ENCODE peak calls at places on chromosomes 7 and 10, in seven cellular contexts. F is heart right ventricle, G is left ventricle myocardium inferior, R is thyroid gland, Y is heart left ventricle, J is IMR-90, D is thoracic aorta. A is an unnamed sample.

GRCh38 chr7:24301703-24302102 is 17.7 kb downstream of the NPY start:
- DNase-seq in F (no peak), G (no peak), R (no peak), Y (no peak), J (no peak), D (no peak), A (no peak)

GRCh38 chr7:98091061-98091460 is 15.6 kb upstream of the LMTK2 start:
- DNase-seq in F (no peak), G (no peak), R (no peak), Y (no peak), J (peak; percentile 4), D (no peak), A (no peak)

GRCh38 chr10:79136227-79137005 is 67.7 kb downstream of the ZMIZ1 start:
- DNase-seq in F (no peak), G (no peak), R (no peak), Y (no peak), J (no peak), D (no peak), A (no peak)

GRCh38 chr7:100016209-100016901 is 959 bp downstream of the ZKSCAN1 start:
- DNase-seq in F (no peak), G (no peak), R (no peak), Y (no peak), J (no peak), D (no peak), A (no peak)

GRCh38 chr7:43211276-43211675 is 98.8 kb downstream of the HECW1 start:
- DNase-seq in F (no peak), G (no peak), R (no peak), Y (no peak), J (no peak), D (no peak), A (no peak)

GRCh38 chr7:106952175-106952657 is 87.1 kb downstream of the PIK3CG start:
- DNase-seq in F (no peak), G (no peak), R (no peak), Y (no peak), J (no peak), D (no peak), A (no peak)

GRCh38 chr10:126041804-126042231 is 145.5 kb downstream of the FANK1 start:
- DNase-seq in F (peak; percentile 81), G (peak; percentile 80), R (peak; percentile 95), Y (peak; percentile 91), J (peak; percentile 43), D (peak; percentile 75), A (peak; percentile 94)

GRCh38 chr7:46291064-46291463 is 370.0 kb upstream of the IGFBP3 start:
- DNase-seq in F (no peak), G (no peak), R (no peak), Y (no peak), J (peak; percentile 54), D (no peak), A (no peak)

GRCh38 chr7:45968312-45968711 is 47.2 kb upstream of the IGFBP3 start:
- DNase-seq in F (no peak), G (no peak), R (no peak), Y (no peak), J (no peak), D (no peak), A (no peak)

GRCh38 chr7:99562832-99563231 is 4.4 kb downstream of the ZNF655 start:
- DNase-seq in F (no peak), G (no peak), R (no peak), Y (no peak), J (peak; percentile 100), D (no peak), A (no peak)

GRCh38 chr7:139901411-139901810 is 72.3 kb downstream of the TBXAS1 start:
- DNase-seq in F (no peak), G (no peak), R (no peak), Y (no peak), J (no peak), D (no peak), A (no peak)

GRCh38 chr10:58742141-58742540 is 229.5 kb downstream of the BICC1 start:
- DNase-seq in F (no peak), G (no peak), R (no peak), Y (no peak), J (peak; percentile 35), D (no peak), A (no peak)

GRCh38 chr10:76285012-76285411 is 853.6 kb downstream of the LRMDA start:
- DNase-seq in F (no peak), G (no peak), R (no peak), Y (no peak), J (peak; percentile 88), D (no peak), A (no peak)

GRCh38 chr10:58773351-58773750 is 260.7 kb downstream of the BICC1 start:
- DNase-seq in F (no peak), G (no peak), R (no peak), Y (no peak), J (peak; percentile 48), D (no peak), A (no peak)

GRCh38 chr10:69961168-69961863 is 91.3 kb upstream of the MACROH2A2 start:
- DNase-seq in F (no peak), G (no peak), R (peak; percentile 66), Y (no peak), J (no peak), D (no peak), A (no peak)

GRCh38 chr10:4234661-4235060 is 449.7 kb upstream of the KLF6 start:
- DNase-seq in F (no peak), G (no peak), R (no peak), Y (no peak), J (peak; percentile 21), D (no peak), A (no peak)

GRCh38 chr10:119896061-119896655 is 3.6 kb downstream of the SEC23IP start:
- DNase-seq in F (no peak), G (no peak), R (no peak), Y (no peak), J (peak; percentile 95), D (no peak), A (no peak)

GRCh38 chr7:132145466-132145865 is 430.8 kb downstream of the PLXNA4 start:
- DNase-seq in F (no peak), G (peak; percentile 25), R (no peak), Y (peak; percentile 20), J (peak; percentile 34), D (peak; percentile 61), A (peak; percentile 51)

GRCh38 chr7:101373812-101374612 is 11.3 kb downstream of the COL26A1 start:
- DNase-seq in F (no peak), G (no peak), R (peak; percentile 80), Y (no peak), J (no peak), D (no peak), A (no peak)

GRCh38 chr10:80271416-80271815 is 18.0 kb downstream of the MAT1A start:
- DNase-seq in F (no peak), G (no peak), R (no peak), Y (no peak), J (no peak), D (no peak), A (no peak)

GRCh38 chr7:47500103-47500563 is 81.8 kb downstream of the TNS3 start:
- DNase-seq in F (no peak), G (no peak), R (no peak), Y (no peak), J (no peak), D (no peak), A (no peak)

GRCh38 chr7:39158367-39158766 is 180.7 kb downstream of the POU6F2 start:
- DNase-seq in F (no peak), G (no peak), R (no peak), Y (no peak), J (no peak), D (no peak), A (no peak)

GRCh38 chr7:158176561-158177173 is 411.0 kb downstream of the PTPRN2 start:
- DNase-seq in F (no peak), G (no peak), R (no peak), Y (no peak), J (no peak), D (no peak), A (no peak)
- H3K9me3 ChIP-seq in F (no peaks in the 10 kb centered on the region), G (peaks cover 46% of the 10 kb centered on the region), R (no peaks in the 10 kb centered on the region), Y (no peaks in the 10 kb centered on the region), J (peaks cover 36% of the 10 kb centered on the region), D (peaks cover 6% of the 10 kb centered on the region), A (no peaks in the 10 kb centered on the region)

GRCh38 chr10:99524050-99524666 is 8.6 kb upstream of the NKX2-3 start:
- DNase-seq in F (no peak), G (no peak), R (no peak), Y (no peak), J (no peak), D (no peak), A (no peak)

GRCh38 chr10:99527526-99528255 is 5.1 kb upstream of the NKX2-3 start:
- DNase-seq in F (no peak), G (no peak), R (no peak), Y (no peak), J (no peak), D (no peak), A (no peak)

GRCh38 chr10:99526861-99527504 is 5.8 kb upstream of the NKX2-3 start:
- DNase-seq in F (no peak), G (no peak), R (no peak), Y (no peak), J (no peak), D (no peak), A (no peak)

GRCh38 chr10:99524736-99525380 is 7.9 kb upstream of the NKX2-3 start:
- DNase-seq in F (no peak), G (no peak), R (no peak), Y (no peak), J (no peak), D (no peak), A (no peak)

DNA sequence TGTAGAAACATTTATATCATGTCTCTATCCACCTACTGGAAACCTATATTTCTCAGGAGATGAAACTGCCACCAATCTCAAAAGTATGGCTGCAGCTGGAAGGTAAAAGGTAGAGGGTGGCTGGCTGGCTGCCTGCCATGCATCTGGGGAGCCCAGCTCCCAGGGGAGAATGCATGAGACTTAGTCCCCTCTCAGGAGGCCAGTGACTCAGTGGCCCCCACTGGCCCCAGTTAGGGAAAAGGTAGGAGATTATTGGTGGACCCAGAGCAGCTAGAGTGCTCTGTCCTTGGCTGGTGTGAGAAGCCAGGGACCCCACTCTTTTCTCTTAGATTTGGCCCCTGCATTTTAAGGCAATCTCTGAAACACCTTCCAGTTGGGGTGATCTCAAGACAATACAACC is 6.8 kb upstream of the NKX2-3 start:
- DNase-seq in F (no peak), G (no peak), R (no peak), Y (no peak), J (no peak), D (no peak), A (no peak)
- H3K27me3 ChIP-seq in F (peaks cover 69% of the 10 kb centered on the region), G (peaks cover 100% of the 10 kb centered on the region), R (peaks cover 92% of the 10 kb centered on the region), Y (peaks cover 99% of the 10 kb centered on the region), J (peaks cover 92% of the 10 kb centered on the region), D (peaks cover 12% of the 10 kb centered on the region), A (peaks cover 18% of the 10 kb centered on the region)

GRCh38 chr7:114405427-114405826 is 9.2 kb upstream of the FOXP2 start:
- DNase-seq in F (no peak), G (no peak), R (no peak), Y (no peak), J (no peak), D (no peak), A (no peak)
- TF ChIP-seq CTCF in F (no peak), G (peak; percentile 36), R (peak; percentile 43), Y (no peak), J (peak; percentile 27), D (peak; percentile 36), A (peak; percentile 24)

DNA sequence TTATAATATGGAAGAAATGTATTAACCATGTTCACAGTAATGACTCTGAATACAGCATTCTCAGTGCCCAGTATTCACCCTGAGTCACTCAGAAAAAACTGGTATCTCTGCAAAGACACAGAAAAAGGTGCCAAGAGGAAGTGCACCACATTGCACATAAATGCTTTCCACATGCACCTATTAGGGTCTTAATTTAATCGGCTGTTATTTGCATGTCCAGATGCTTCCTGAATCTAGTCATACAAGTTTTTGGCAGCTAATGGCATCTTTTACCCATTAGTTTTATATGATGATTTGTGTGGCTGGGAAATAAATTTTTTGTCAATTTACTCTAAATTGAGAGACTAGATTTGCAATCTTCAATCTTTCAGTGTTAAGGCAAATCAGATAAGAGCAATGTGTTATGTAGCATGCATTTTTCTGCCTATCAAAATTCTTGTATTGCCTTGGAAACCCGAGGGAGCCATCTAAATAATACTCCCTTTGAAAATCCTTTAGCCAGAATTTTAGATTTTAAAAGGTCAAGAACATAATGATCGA is 58.2 kb downstream of the ZNF680 start:
- DNase-seq in F (no peak), G (no peak), R (no peak), Y (no peak), J (no peak), D (no peak), A (no peak)
- H3K9me3 ChIP-seq in F (no peaks in the 10 kb centered on the region), G (peaks cover 96% of the 10 kb centered on the region), R (no peaks in the 10 kb centered on the region), Y (peaks cover 10% of the 10 kb centered on the region), J (peaks cover 16% of the 10 kb centered on the region), D (peaks cover 51% of the 10 kb centered on the region), A (peaks cover 22% of the 10 kb centered on the region)